ENCODE peak calls at places on chromosomes 4 and X, in ten cellular contexts. B is breast epithelium, V is fibroblast of lung, Y is osteocyte, C is psoas muscle, T is WTC11, D is left lung, N is SK-N-SH, J is suprapubic skin, H is body of pancreas. G is an unnamed sample.

GRCh38 chrX:49043987-49044281 is 777 bp upstream of the TFE3 start:
- DNase-seq in B (no peak), V (no peak), Y (no peak), C (no peak), T (no peak), D (no peak), N (no peak), J (no peak), H (no peak), G (no peak)

GRCh38 chr4:20019310-20020015 is 232.2 kb upstream of the SLIT2 start:
- DNase-seq in B (no peak), V (no peak), Y (no peak), C (no peak), T (no peak), D (no peak), N (no peak), J (no peak), H (no peak), G (no peak)

GRCh38 chr4:151854731-151855130 is 93.9 kb upstream of the GATB start:
- DNase-seq in B (no peak), V (peak), Y (no peak), C (no peak), T (no peak), D (no peak), N (no peak), J (no peak), H (no peak), G (no peak)

GRCh38 chrX:154002215-154002719 is 17.4 kb downstream of the IRAK1 start:
- DNase-seq in B (no peak), V (peak), Y (no peak), C (no peak), T (no peak), D (peak), N (no peak), J (no peak), H (peak), G (no peak)

GRCh38 chrX:140766024-140766611 is 56.6 kb downstream of the LINC00632 start:
- DNase-seq in B (no peak), V (peak), Y (no peak), C (peak), T (peak), D (no peak), N (peak), J (peak), H (peak), G (peak)

GRCh38 chrX:29653721-29654120 is 561.6 kb upstream of the MAGEB2 start:
- DNase-seq in B (no peak), V (no peak), Y (no peak), C (no peak), T (no peak), D (no peak), N (no peak), J (no peak), H (no peak), G (no peak)

GRCh38 chrX:257681-258289 is 23.4 kb upstream of the PLCXD1 start:
- DNase-seq in B (no peak), V (no peak), Y (peak), C (peak), T (no peak), D (no peak), N (no peak), J (no peak), H (no peak), G (no peak)

GRCh38 chr4:52658671-52659015 is 458 bp downstream of the USP46 start:
- DNase-seq in B (no peak), V (no peak), Y (no peak), C (peak), T (peak), D (no peak), N (peak), J (peak), H (no peak), G (no peak)

GRCh38 chr4:8545439-8545765 is 34.8 kb upstream of the GPR78 start:
- DNase-seq in B (no peak), V (no peak), Y (no peak), C (no peak), T (no peak), D (no peak), N (peak), J (no peak), H (no peak), G (no peak)

GRCh38 chr4:8547912-8548730 is 32.1 kb upstream of the GPR78 start:
- DNase-seq in B (no peak), V (no peak), Y (no peak), C (no peak), T (no peak), D (no peak), N (peak), J (peak), H (no peak), G (no peak)

GRCh38 chr4:8544741-8545438 is 35.3 kb upstream of the GPR78 start:
- DNase-seq in B (no peak), V (no peak), Y (no peak), C (no peak), T (no peak), D (no peak), N (no peak), J (peak), H (no peak), G (no peak)

GRCh38 chr4:8547108-8547911 is 32.9 kb upstream of the GPR78 start:
- DNase-seq in B (no peak), V (peak), Y (no peak), C (no peak), T (peak), D (no peak), N (peak), J (peak), H (peak), G (no peak)

GRCh38 chr4:8546766-8547107 is 33.5 kb upstream of the GPR78 start:
- DNase-seq in B (no peak), V (no peak), Y (no peak), C (no peak), T (no peak), D (no peak), N (no peak), J (no peak), H (no peak), G (no peak)
- TF ChIP-seq CTCF in B (no peak), V (no peak), Y (no peak), C (no peak), T (no peak), D (no peak), N (no peak), J (no peak), H (no peak), G (no peak)

GRCh38 chr4:76306882-76307669 is 543 bp downstream of the STBD1 start:
- DNase-seq in B (peak), V (peak), Y (no peak), C (peak), T (peak), D (peak), N (peak), J (peak), H (peak), G (peak)
- TF ChIP-seq CTCF in B (no peak), V (peak), Y (peak), C (peak), T (no peak), D (peak), N (peak), J (no peak), H (peak), G (peak)

GRCh38 chr4:83581411-83582288 is 45.7 kb downstream of the GPAT3 start:
- DNase-seq in B (no peak), V (no peak), Y (no peak), C (no peak), T (no peak), D (no peak), N (no peak), J (no peak), H (no peak), G (no peak)

GRCh38 chr4:83585982-83586508 is 50.1 kb downstream of the GPAT3 start:
- DNase-seq in B (no peak), V (no peak), Y (no peak), C (no peak), T (no peak), D (no peak), N (no peak), J (no peak), H (no peak), G (no peak)

DNA sequence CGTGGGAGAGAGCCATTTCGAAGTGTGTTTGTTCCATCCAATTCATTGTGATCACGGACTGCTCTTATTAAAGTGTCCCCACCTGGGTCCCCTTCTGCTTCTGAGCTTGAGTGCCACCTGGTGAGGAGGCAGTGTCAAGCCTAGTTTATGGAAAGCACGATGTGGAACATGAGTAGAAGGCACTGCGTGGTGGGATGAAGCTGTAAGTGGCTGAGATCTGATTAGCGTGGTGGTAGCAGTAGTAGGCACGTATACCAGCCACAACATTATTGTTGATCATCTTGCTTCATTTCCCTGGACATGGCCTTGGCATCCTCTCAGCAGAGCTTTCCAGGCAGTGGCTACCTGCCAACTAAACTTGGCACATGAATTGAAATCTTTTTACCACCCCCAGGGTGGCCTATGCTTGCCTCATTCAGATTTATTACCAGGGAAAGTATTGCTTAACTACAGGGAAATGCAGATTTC is 46.4 kb downstream of the GPAT3 start:
- DNase-seq in B (peak), V (peak), Y (no peak), C (no peak), T (no peak), D (no peak), N (no peak), J (no peak), H (peak), G (no peak)
- TF ChIP-seq CTCF in B (no peak), V (no peak), Y (no peak), C (peak), T (no peak), D (no peak), N (no peak), J (no peak), H (no peak), G (no peak)

GRCh38 chr4:95637047-95637600 is 88.4 kb upstream of the UNC5C start:
- DNase-seq in B (no peak), V (peak), Y (no peak), C (no peak), T (peak), D (no peak), N (peak), J (no peak), H (peak), G (peak)
- TF ChIP-seq CTCF in B (no peak), V (peak), Y (peak), C (no peak), T (peak), D (peak), N (peak), J (no peak), H (peak), G (peak)

GRCh38 chrX:15673970-15674369 is 9.4 kb upstream of the CLTRN start:
- DNase-seq in B (no peak), V (no peak), Y (no peak), C (no peak), T (no peak), D (no peak), N (no peak), J (no peak), H (no peak), G (no peak)
- TF ChIP-seq CTCF in B (no peak), V (no peak), Y (no peak), C (no peak), T (no peak), D (no peak), N (no peak), J (no peak), H (no peak), G (no peak)

DNA sequence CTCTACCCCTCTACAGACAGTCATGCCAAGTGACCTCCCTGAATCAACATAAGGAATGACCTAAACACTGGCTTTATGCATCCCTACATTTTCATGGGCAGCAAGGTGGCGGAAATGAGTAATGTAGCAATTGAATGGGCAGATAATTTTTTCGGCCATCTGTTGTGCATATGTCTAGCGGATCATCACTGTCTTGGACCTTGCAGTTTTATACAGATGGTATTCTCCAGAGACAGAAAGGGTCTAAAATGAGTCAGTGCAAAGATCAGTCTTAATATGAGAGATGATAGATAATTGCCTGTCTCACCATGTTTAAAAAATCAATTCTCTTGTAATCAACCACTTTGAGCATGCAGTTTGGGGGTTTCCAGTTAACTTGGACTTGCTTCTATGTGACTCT is 177.3 kb upstream of the DKK2 start:
- DNase-seq in B (no peak), V (no peak), Y (no peak), C (no peak), T (no peak), D (no peak), N (peak), J (no peak), H (no peak), G (no peak)
- TF ChIP-seq CTCF in B (no peak), V (no peak), Y (no peak), C (no peak), T (no peak), D (no peak), N (peak), J (no peak), H (no peak), G (no peak)

GRCh38 chr4:7042697-7043464 is at the start of gene TADA2B:
- DNase-seq in B (peak), V (peak), Y (peak), C (peak), T (peak), D (peak), N (peak), J (peak), H (peak), G (peak)
- TF ChIP-seq CTCF in B (no peak), V (peak), Y (peak), C (peak), T (no peak), D (no peak), N (peak), J (peak), H (peak), G (no peak)

G was measured in nephron progenitor cell.